ENCODE peak calls at places on chromosomes 13 and 19, in ten cellular contexts. One of them, this sample, is unnamed.
A peak's percentile ranks its signal among the peaks of the same experiment; 100 is the strongest.

GRCh38 chr13:97982286-97982685 is 28.8 kb downstream of the IPO5 start:
- DNase-seq in IMR-90: peak; percentile 48
- DNase-seq in upper lobe of left lung: no peak
- DNase-seq in uterus: no peak
- DNase-seq in HCT116: no peak
- DNase-seq in endothelial cell of umbilical vein: peak; percentile 64
- DNase-seq in ovary: no peak
- DNase-seq in A549: no peak
- DNase-seq in breast epithelium: no peak
- DNase-seq in vagina: no peak
- DNase-seq in this sample: no peak

GRCh38 chr19:41265376-41266153 is 1.4 kb downstream of the HNRNPUL1 start:
- DNase-seq in IMR-90: peak; percentile 37
- DNase-seq in ovary: no peak
- DNase-seq in vagina: no peak
- DNase-seq in HCT116: no peak
- DNase-seq in A549: peak; percentile 37
- DNase-seq in uterus: no peak
- DNase-seq in upper lobe of left lung: peak; percentile 53
- DNase-seq in endothelial cell of umbilical vein: peak; percentile 34
- DNase-seq in breast epithelium: peak; percentile 55
- DNase-seq in this sample: peak; percentile 14

GRCh38 chr19:35991731-35992450 is 3.1 kb upstream of the SDHAF1 start:
- DNase-seq in IMR-90: no peak
- DNase-seq in uterus: no peak
- DNase-seq in upper lobe of left lung: no peak
- DNase-seq in vagina: no peak
- DNase-seq in A549: no peak
- DNase-seq in ovary: no peak
- DNase-seq in endothelial cell of umbilical vein: no peak
- DNase-seq in HCT116: no peak
- DNase-seq in breast epithelium: no peak
- DNase-seq in this sample: peak; percentile 59

GRCh38 chr13:98890920-98891319 is 86.9 kb downstream of the DOCK9 start:
- DNase-seq in vagina: no peak
- DNase-seq in IMR-90: no peak
- DNase-seq in endothelial cell of umbilical vein: peak; percentile 46
- DNase-seq in upper lobe of left lung: no peak
- DNase-seq in breast epithelium: no peak
- DNase-seq in A549: no peak
- DNase-seq in uterus: no peak
- DNase-seq in HCT116: no peak
- DNase-seq in ovary: no peak
- DNase-seq in this sample: no peak

GRCh38 chr19:30090476-30090875 is 148.4 kb downstream of the URI1 start:
- DNase-seq in endothelial cell of umbilical vein: no peak
- DNase-seq in IMR-90: no peak
- DNase-seq in vagina: no peak
- DNase-seq in HCT116: no peak
- DNase-seq in A549: no peak
- DNase-seq in uterus: no peak
- DNase-seq in breast epithelium: no peak
- DNase-seq in upper lobe of left lung: no peak
- DNase-seq in ovary: no peak
- DNase-seq in this sample: no peak

GRCh38 chr13:54563286-54563685 is 1534.7 kb downstream of the OLFM4 start:
- DNase-seq in endothelial cell of umbilical vein: no peak
- DNase-seq in ovary: no peak
- DNase-seq in breast epithelium: no peak
- DNase-seq in uterus: no peak
- DNase-seq in A549: no peak
- DNase-seq in IMR-90: no peak
- DNase-seq in HCT116: no peak
- DNase-seq in upper lobe of left lung: no peak
- DNase-seq in vagina: no peak
- DNase-seq in this sample: no peak

GRCh38 chr19:39828634-39829032 is 5.3 kb downstream of the DYRK1B start:
- DNase-seq in vagina: no peak
- DNase-seq in uterus: no peak
- DNase-seq in endothelial cell of umbilical vein: no peak
- DNase-seq in A549: no peak
- DNase-seq in upper lobe of left lung: no peak
- DNase-seq in HCT116: no peak
- DNase-seq in IMR-90: no peak
- DNase-seq in breast epithelium: no peak
- DNase-seq in ovary: no peak
- DNase-seq in this sample: no peak

GRCh38 chr13:90834700-90835099 is 512.8 kb upstream of the MIR17HG start:
- DNase-seq in upper lobe of left lung: no peak
- DNase-seq in breast epithelium: no peak
- DNase-seq in ovary: no peak
- DNase-seq in IMR-90: no peak
- DNase-seq in endothelial cell of umbilical vein: no peak
- DNase-seq in A549: no peak
- DNase-seq in uterus: no peak
- DNase-seq in vagina: no peak
- DNase-seq in HCT116: no peak
- DNase-seq in this sample: no peak

GRCh38 chr13:20312292-20312691 is 80.2 kb upstream of the GJB6 start:
- DNase-seq in endothelial cell of umbilical vein: no peak
- DNase-seq in IMR-90: no peak
- DNase-seq in HCT116: no peak
- DNase-seq in breast epithelium: no peak
- DNase-seq in A549: no peak
- DNase-seq in ovary: no peak
- DNase-seq in upper lobe of left lung: no peak
- DNase-seq in uterus: no peak
- DNase-seq in vagina: peak; percentile 70
- DNase-seq in this sample: no peak

GRCh38 chr13:33153421-33154381 is 131.9 kb downstream of the STARD13 start:
- DNase-seq in uterus: no peak
- DNase-seq in HCT116: no peak
- DNase-seq in endothelial cell of umbilical vein: peak; percentile 96
- DNase-seq in vagina: no peak
- DNase-seq in breast epithelium: no peak
- DNase-seq in A549: no peak
- DNase-seq in IMR-90: peak; percentile 38
- DNase-seq in ovary: no peak
- DNase-seq in upper lobe of left lung: no peak
- DNase-seq in this sample: peak; percentile 14

GRCh38 chr13:109881961-109882558 is 95.7 kb upstream of the IRS2 start:
- DNase-seq in breast epithelium: no peak
- DNase-seq in ovary: no peak
- DNase-seq in uterus: no peak
- DNase-seq in vagina: no peak
- DNase-seq in IMR-90: no peak
- DNase-seq in endothelial cell of umbilical vein: no peak
- DNase-seq in upper lobe of left lung: no peak
- DNase-seq in HCT116: no peak
- DNase-seq in A549: no peak
- DNase-seq in this sample: no peak

GRCh38 chr13:31056650-31057275 is 104.9 kb downstream of the HSPH1 start:
- DNase-seq in upper lobe of left lung: no peak
- DNase-seq in vagina: no peak
- DNase-seq in HCT116: no peak
- DNase-seq in endothelial cell of umbilical vein: no peak
- DNase-seq in IMR-90: peak; percentile 35
- DNase-seq in ovary: peak; percentile 43
- DNase-seq in A549: no peak
- DNase-seq in uterus: no peak
- DNase-seq in breast epithelium: no peak
- DNase-seq in this sample: no peak

GRCh38 chr19:40387151-40387550 is 2.8 kb downstream of the HIPK4 start:
- DNase-seq in IMR-90: no peak
- DNase-seq in endothelial cell of umbilical vein: no peak
- DNase-seq in uterus: no peak
- DNase-seq in ovary: no peak
- DNase-seq in A549: no peak
- DNase-seq in upper lobe of left lung: no peak
- DNase-seq in breast epithelium: no peak
- DNase-seq in HCT116: no peak
- DNase-seq in vagina: no peak
- DNase-seq in this sample: no peak

GRCh38 chr13:99323488-99323887 is 16.3 kb upstream of the GPR183 start:
- DNase-seq in endothelial cell of umbilical vein: no peak
- DNase-seq in vagina: no peak
- DNase-seq in upper lobe of left lung: no peak
- DNase-seq in IMR-90: peak; percentile 51
- DNase-seq in HCT116: peak; percentile 60
- DNase-seq in A549: no peak
- DNase-seq in breast epithelium: no peak
- DNase-seq in uterus: no peak
- DNase-seq in ovary: no peak
- DNase-seq in this sample: no peak

GRCh38 chr13:32427852-32428580 is at the start of gene N4BP2L1:
- DNase-seq in HCT116: no peak
- DNase-seq in upper lobe of left lung: peak; percentile 89
- DNase-seq in ovary: peak; percentile 87
- DNase-seq in endothelial cell of umbilical vein: peak; percentile 56
- DNase-seq in IMR-90: no peak
- DNase-seq in A549: peak; percentile 9
- DNase-seq in breast epithelium: peak; percentile 64
- DNase-seq in vagina: no peak
- DNase-seq in uterus: peak; percentile 75
- DNase-seq in this sample: peak; percentile 85

GRCh38 chr19:20414133-20414532 is 151.4 kb downstream of the ZNF737 start:
- DNase-seq in vagina: no peak
- DNase-seq in IMR-90: no peak
- DNase-seq in ovary: no peak
- DNase-seq in A549: no peak
- DNase-seq in uterus: no peak
- DNase-seq in breast epithelium: no peak
- DNase-seq in HCT116: no peak
- DNase-seq in endothelial cell of umbilical vein: no peak
- DNase-seq in upper lobe of left lung: no peak
- DNase-seq in this sample: no peak

GRCh38 chr19:50649433-50650391 is at the start of gene C19orf81:
- DNase-seq in HCT116: peak; percentile 58
- DNase-seq in vagina: no peak
- DNase-seq in breast epithelium: no peak
- DNase-seq in IMR-90: peak; percentile 6
- DNase-seq in A549: peak; percentile 72
- DNase-seq in uterus: no peak
- DNase-seq in ovary: no peak
- DNase-seq in endothelial cell of umbilical vein: no peak
- DNase-seq in upper lobe of left lung: no peak
- DNase-seq in this sample: no peak

GRCh38 chr19:23070353-23070781 is 46.5 kb upstream of the ZNF730 start:
- DNase-seq in vagina: no peak
- DNase-seq in A549: peak; percentile 20
- DNase-seq in uterus: peak; percentile 52
- DNase-seq in upper lobe of left lung: peak; percentile 22
- DNase-seq in endothelial cell of umbilical vein: no peak
- DNase-seq in ovary: peak; percentile 51
- DNase-seq in HCT116: no peak
- DNase-seq in IMR-90: peak; percentile 15
- DNase-seq in breast epithelium: no peak
- DNase-seq in this sample: no peak
- H3K4me3 ChIP-seq in vagina: peak overlapping the region; percentile 42
- H3K4me3 ChIP-seq in A549: no peak overlapping the region
- H3K4me3 ChIP-seq in uterus: peak overlapping the region; percentile 39
- H3K4me3 ChIP-seq in upper lobe of left lung: no peak overlapping the region
- H3K4me3 ChIP-seq in endothelial cell of umbilical vein: no peak overlapping the region
- H3K4me3 ChIP-seq in ovary: peak overlapping the region; percentile 27
- H3K4me3 ChIP-seq in HCT116: no peak overlapping the region
- H3K4me3 ChIP-seq in IMR-90: no peak overlapping the region
- H3K4me3 ChIP-seq in breast epithelium: peak overlapping the region; percentile 24
- H3K4me3 ChIP-seq in this sample: no peak overlapping the region

DNA sequence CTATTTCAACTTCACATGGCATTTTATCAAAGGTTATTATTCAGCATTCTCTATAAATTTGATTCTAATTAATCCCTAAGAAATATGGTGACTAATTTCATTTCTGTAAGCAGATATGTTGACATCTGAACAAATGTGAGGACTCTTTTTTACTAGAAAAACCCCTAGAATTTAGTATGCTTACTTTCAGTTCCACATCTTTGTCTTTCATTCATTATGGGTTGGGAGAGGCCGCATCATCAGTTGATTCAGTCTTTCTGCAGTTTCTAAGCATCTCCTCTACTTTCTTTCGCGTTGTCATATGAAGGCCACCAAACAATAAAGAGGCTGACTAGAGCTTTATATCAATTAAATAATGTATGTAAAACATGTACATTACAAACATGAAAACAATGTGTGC is 55.4 kb upstream of the MTIF3 start:
- DNase-seq in uterus: no peak
- DNase-seq in upper lobe of left lung: no peak
- DNase-seq in IMR-90: no peak
- DNase-seq in endothelial cell of umbilical vein: no peak
- DNase-seq in HCT116: no peak
- DNase-seq in ovary: no peak
- DNase-seq in vagina: no peak
- DNase-seq in breast epithelium: no peak
- DNase-seq in A549: no peak
- DNase-seq in this sample: no peak
- TF ChIP-seq POLR2A in uterus: no peak
- TF ChIP-seq POLR2A in upper lobe of left lung: no peak
- TF ChIP-seq POLR2A in IMR-90: no peak
- TF ChIP-seq POLR2A in endothelial cell of umbilical vein: no peak
- TF ChIP-seq POLR2A in HCT116: no peak
- TF ChIP-seq POLR2A in ovary: no peak
- TF ChIP-seq POLR2A in vagina: no peak
- TF ChIP-seq POLR2A in breast epithelium: no peak
- TF ChIP-seq POLR2A in A549: no peak
- TF ChIP-seq POLR2A in this sample: no peak

DNA sequence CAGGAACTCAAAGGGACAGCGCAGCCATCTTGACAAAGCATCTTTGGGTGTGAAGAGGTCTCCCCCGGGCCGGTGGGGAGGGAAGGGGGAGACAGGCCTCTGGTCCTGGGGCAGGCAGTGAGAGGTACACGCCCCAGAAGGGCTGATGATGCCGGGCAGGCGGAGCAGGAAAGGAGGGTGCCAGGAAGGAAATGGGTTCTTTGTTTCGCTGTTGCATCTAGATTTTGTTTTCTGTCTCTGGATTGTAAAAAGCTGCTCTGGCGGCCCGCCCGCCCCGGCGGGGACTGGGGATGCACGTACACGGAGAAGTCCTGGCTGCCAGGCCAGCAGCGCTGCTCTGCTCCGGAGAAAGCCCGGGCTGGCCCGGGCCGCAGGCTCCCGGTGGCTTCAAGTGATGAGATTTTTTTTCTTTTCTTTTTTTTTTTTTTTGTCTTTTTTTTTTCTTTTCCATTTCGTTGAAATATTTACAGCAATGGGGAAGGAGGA is 13.2 kb upstream of the ASF1B start:
- DNase-seq in A549: no peak
- DNase-seq in uterus: peak; percentile 83
- DNase-seq in endothelial cell of umbilical vein: peak; percentile 84
- DNase-seq in HCT116: no peak
- DNase-seq in IMR-90: no peak
- DNase-seq in vagina: no peak
- DNase-seq in ovary: peak; percentile 85
- DNase-seq in upper lobe of left lung: peak; percentile 46
- DNase-seq in breast epithelium: peak; percentile 67
- DNase-seq in this sample: peak; percentile 52
- H3K4me3 ChIP-seq in A549: no peak overlapping the region
- H3K4me3 ChIP-seq in uterus: peak overlapping the region; percentile 3
- H3K4me3 ChIP-seq in endothelial cell of umbilical vein: no peak overlapping the region
- H3K4me3 ChIP-seq in HCT116: no peak overlapping the region
- H3K4me3 ChIP-seq in IMR-90: no peak overlapping the region
- H3K4me3 ChIP-seq in vagina: peak overlapping the region; percentile 28
- H3K4me3 ChIP-seq in ovary: no peak overlapping the region
- H3K4me3 ChIP-seq in upper lobe of left lung: no peak overlapping the region
- H3K4me3 ChIP-seq in breast epithelium: peak overlapping the region; percentile 28
- H3K4me3 ChIP-seq in this sample: no peak overlapping the region

GRCh38 chr13:52103386-52103785 is 25.5 kb downstream of the NEK5 start:
- DNase-seq in IMR-90: no peak
- DNase-seq in breast epithelium: no peak
- DNase-seq in A549: no peak
- DNase-seq in upper lobe of left lung: no peak
- DNase-seq in HCT116: no peak
- DNase-seq in ovary: no peak
- DNase-seq in vagina: no peak
- DNase-seq in endothelial cell of umbilical vein: no peak
- DNase-seq in uterus: no peak
- DNase-seq in this sample: no peak
- TF ChIP-seq POLR2A in IMR-90: no peak
- TF ChIP-seq POLR2A in breast epithelium: no peak
- TF ChIP-seq POLR2A in A549: no peak
- TF ChIP-seq POLR2A in upper lobe of left lung: no peak
- TF ChIP-seq POLR2A in HCT116: no peak
- TF ChIP-seq POLR2A in ovary: no peak
- TF ChIP-seq POLR2A in vagina: no peak
- TF ChIP-seq POLR2A in endothelial cell of umbilical vein: no peak
- TF ChIP-seq POLR2A in uterus: no peak
- TF ChIP-seq POLR2A in this sample: no peak

This sample was measured in thyroid gland.